ENCODE peak calls at places on chromosomes 6 and 20, in four cellular contexts. One of them, this sample, is unnamed.
A peak's percentile ranks its signal among the peaks of the same experiment; 100 is the strongest.

GRCh38 chr6:14797875-14798593 is 447.8 kb upstream of the JARID2 start:
- DNase-seq in K562: no peak
- DNase-seq in A549: no peak
- DNase-seq in IMR-90: no peak
- DNase-seq in this sample: no peak

GRCh38 chr20:18252597-18253451 is 35.5 kb upstream of the ZNF133 start:
- DNase-seq in K562: no peak
- DNase-seq in A549: peak; percentile 81
- DNase-seq in IMR-90: no peak
- DNase-seq in this sample: no peak

GRCh38 chr20:4820833-4821518 is 99.3 kb downstream of the PRND start:
- DNase-seq in IMR-90: peak; percentile 88
- DNase-seq in K562: no peak
- DNase-seq in A549: peak; percentile 50
- DNase-seq in this sample: no peak

GRCh38 chr20:14634666-14635065 is 297.3 kb upstream of the FLRT3 start:
- DNase-seq in K562: no peak
- DNase-seq in IMR-90: no peak
- DNase-seq in A549: no peak
- DNase-seq in this sample: no peak

GRCh38 chr6:24902782-24903181 is 33.0 kb downstream of the RIPOR2 start:
- DNase-seq in IMR-90: peak; percentile 94
- DNase-seq in K562: no peak
- DNase-seq in A549: no peak
- DNase-seq in this sample: no peak

GRCh38 chr6:94478178-94479140 is 1059.1 kb upstream of the EPHA7 start:
- DNase-seq in IMR-90: no peak
- DNase-seq in K562: no peak
- DNase-seq in A549: no peak
- DNase-seq in this sample: no peak

GRCh38 chr6:13049666-13050254 is 278.6 kb downstream of the TBC1D7 start:
- DNase-seq in A549: no peak
- DNase-seq in IMR-90: no peak
- DNase-seq in K562: no peak
- DNase-seq in this sample: no peak

GRCh38 chr20:57218489-57218888 is 48.0 kb downstream of the BMP7 start:
- DNase-seq in IMR-90: no peak
- DNase-seq in A549: no peak
- DNase-seq in K562: no peak
- DNase-seq in this sample: no peak

GRCh38 chr20:10626896-10627295 is 46.9 kb downstream of the JAG1 start:
- DNase-seq in K562: no peak
- DNase-seq in IMR-90: no peak
- DNase-seq in A549: no peak
- DNase-seq in this sample: no peak

GRCh38 chr6:157491571-157492232 is 110.7 kb downstream of the ZDHHC14 start:
- DNase-seq in IMR-90: no peak
- DNase-seq in A549: no peak
- DNase-seq in K562: no peak
- DNase-seq in this sample: no peak

GRCh38 chr6:137724018-137724403 is 143.0 kb upstream of the TNFAIP3 start:
- DNase-seq in K562: no peak
- DNase-seq in IMR-90: peak; percentile 45
- DNase-seq in A549: peak; percentile 21
- DNase-seq in this sample: peak; percentile 87

GRCh38 chr20:9660236-9660868 is 146.0 kb downstream of the LAMP5 start:
- DNase-seq in A549: peak; percentile 17
- DNase-seq in IMR-90: peak; percentile 20
- DNase-seq in K562: no peak
- DNase-seq in this sample: peak; percentile 16

DNA sequence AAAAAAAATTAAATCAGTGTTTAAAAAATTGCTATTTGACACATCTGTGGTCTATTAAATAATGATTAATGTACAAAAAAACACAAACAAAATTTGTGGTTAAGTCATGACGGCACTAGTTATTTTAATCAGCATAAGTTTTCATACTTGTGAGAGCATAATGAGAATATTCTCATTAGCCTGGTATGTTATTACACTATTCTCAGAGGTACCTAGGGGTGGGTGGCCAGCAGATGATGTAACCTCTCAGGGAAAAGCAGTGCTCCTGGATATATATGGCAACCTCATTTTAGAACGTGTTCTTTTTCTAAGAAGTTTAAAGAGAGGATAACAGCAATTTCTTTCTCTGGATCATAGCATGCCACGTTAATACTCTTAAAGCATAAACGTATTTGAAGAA is 109.2 kb downstream of the GJA1 start:
- DNase-seq in K562: no peak
- DNase-seq in IMR-90: no peak
- DNase-seq in A549: no peak
- DNase-seq in this sample: no peak
- TF ChIP-seq BHLHE40 in K562: no peak
- TF ChIP-seq BHLHE40 in IMR-90: no peak
- TF ChIP-seq BHLHE40 in A549: no peak
- TF ChIP-seq BHLHE40 in this sample: no peak

GRCh38 chr20:23031346-23031745 is 3.8 kb upstream of the SSTR4 start:
- DNase-seq in K562: no peak
- DNase-seq in IMR-90: no peak
- DNase-seq in A549: no peak
- DNase-seq in this sample: no peak
- TF ChIP-seq BHLHE40 in K562: no peak
- TF ChIP-seq BHLHE40 in IMR-90: no peak
- TF ChIP-seq BHLHE40 in A549: no peak
- TF ChIP-seq BHLHE40 in this sample: no peak

GRCh38 chr6:90173262-90173926 is 123.2 kb downstream of the BACH2 start:
- DNase-seq in IMR-90: no peak
- DNase-seq in K562: no peak
- DNase-seq in A549: no peak
- DNase-seq in this sample: no peak
- TF ChIP-seq BHLHE40 in IMR-90: no peak
- TF ChIP-seq BHLHE40 in K562: no peak
- TF ChIP-seq BHLHE40 in A549: no peak
- TF ChIP-seq BHLHE40 in this sample: no peak

DNA sequence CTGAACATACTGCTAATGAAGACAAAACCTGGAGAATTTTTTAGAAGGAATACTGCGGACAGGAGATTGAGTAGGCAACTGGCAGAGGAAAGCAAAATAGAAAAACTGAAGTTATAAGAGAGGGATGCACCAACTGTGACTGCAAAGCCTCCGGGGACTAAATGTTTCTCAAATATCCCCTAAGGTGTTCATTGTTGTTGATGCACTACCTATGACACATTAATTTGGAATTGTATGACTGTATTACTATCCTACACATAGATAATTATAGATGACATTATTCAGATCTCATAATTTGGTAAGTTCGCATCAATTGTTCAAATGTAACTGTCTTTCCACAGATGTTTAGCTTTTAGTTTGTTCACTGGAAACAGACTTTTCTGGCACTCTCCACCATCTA is 341.1 kb downstream of the MMUT start:
- DNase-seq in A549: no peak
- DNase-seq in IMR-90: no peak
- DNase-seq in K562: no peak
- DNase-seq in this sample: no peak
- TF ChIP-seq BHLHE40 in A549: no peak
- TF ChIP-seq BHLHE40 in IMR-90: no peak
- TF ChIP-seq BHLHE40 in K562: no peak
- TF ChIP-seq BHLHE40 in this sample: no peak

DNA sequence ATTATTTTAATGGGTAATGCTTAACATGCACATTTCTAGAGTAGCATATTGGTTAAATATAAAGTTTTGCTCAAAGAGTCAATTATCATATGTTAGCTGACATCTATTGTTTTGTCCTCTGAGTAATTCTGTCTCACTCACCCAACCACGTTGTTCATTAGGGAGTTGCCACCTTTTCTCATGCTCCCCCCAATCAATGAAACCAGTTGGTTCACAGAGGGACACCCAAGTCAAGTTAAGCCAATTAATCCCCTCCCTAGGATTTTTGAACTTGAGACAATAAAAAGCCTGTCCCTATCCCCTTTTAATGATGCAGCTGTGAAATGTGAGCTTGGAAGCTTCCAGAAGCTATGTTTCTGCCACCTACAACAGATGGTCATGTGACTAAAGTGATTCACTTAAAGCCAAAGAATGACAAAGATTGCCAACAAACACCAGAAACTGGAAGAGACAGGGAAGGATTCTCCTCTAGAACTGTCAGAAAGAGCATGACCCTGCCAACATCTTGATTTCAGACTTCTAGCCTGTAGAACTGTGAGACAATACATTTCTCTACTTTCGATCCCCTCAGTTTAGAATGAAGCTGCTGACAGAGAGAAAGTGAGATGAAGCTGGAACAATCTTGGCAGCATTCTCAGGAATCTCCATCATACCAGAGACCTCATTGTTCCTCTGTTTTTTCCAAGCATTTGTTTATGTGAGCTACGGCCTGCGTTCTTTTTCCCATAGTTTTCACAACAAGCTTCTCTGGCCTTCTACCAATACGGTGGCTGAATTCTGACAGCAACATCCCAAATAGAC is 57.9 kb upstream of the TPD52L1 start:
- DNase-seq in A549: no peak
- DNase-seq in IMR-90: peak; percentile 76
- DNase-seq in K562: no peak
- DNase-seq in this sample: no peak
- TF ChIP-seq BHLHE40 in A549: no peak
- TF ChIP-seq BHLHE40 in IMR-90: peak; percentile 60
- TF ChIP-seq BHLHE40 in K562: no peak
- TF ChIP-seq BHLHE40 in this sample: no peak

GRCh38 chr6:2781685-2782355 is 16.6 kb downstream of the WRNIP1 start:
- DNase-seq in IMR-90: no peak
- DNase-seq in A549: no peak
- DNase-seq in K562: no peak
- DNase-seq in this sample: no peak

GRCh38 chr6:2784061-2784460 is 18.9 kb downstream of the WRNIP1 start:
- DNase-seq in K562: no peak
- DNase-seq in IMR-90: no peak
- DNase-seq in A549: no peak
- DNase-seq in this sample: no peak

GRCh38 chr6:2782825-2783187 is 17.6 kb downstream of the WRNIP1 start:
- DNase-seq in A549: no peak
- DNase-seq in IMR-90: no peak
- DNase-seq in K562: no peak
- DNase-seq in this sample: no peak

GRCh38 chr6:2782356-2782708 is 17.1 kb downstream of the WRNIP1 start:
- DNase-seq in A549: no peak
- DNase-seq in IMR-90: no peak
- DNase-seq in K562: no peak
- DNase-seq in this sample: no peak

GRCh38 chr6:2783188-2783957 is 18.2 kb downstream of the WRNIP1 start:
- DNase-seq in A549: no peak
- DNase-seq in IMR-90: peak; percentile 34
- DNase-seq in K562: peak; percentile 63
- DNase-seq in this sample: no peak
- TF ChIP-seq BHLHE40 in A549: no peak
- TF ChIP-seq BHLHE40 in IMR-90: no peak
- TF ChIP-seq BHLHE40 in K562: peak; percentile 38
- TF ChIP-seq BHLHE40 in this sample: no peak

This sample was measured in HepG2.